ENCODE peak calls at places on chromosomes 1 and 21, in ten cellular contexts. One of them, this sample, is unnamed.
A peak's percentile ranks its signal among the peaks of the same experiment; 100 is the strongest.

GRCh38 chr1:229097356-229097755 is 173.6 kb upstream of the RAB4A start:
- DNase-seq in RWPE2: no peak
- DNase-seq in OCI-M1: no peak
- DNase-seq in activated CD4-positive, alpha-beta T cell treated with anti-CD3 and anti-CD28 coated beads, Interleukin-2, amount 10 ng/mL, durations not matched to agents 7 days and 5 days: no peak
- DNase-seq in activated T-helper 1 cell treated with anti-CD3 and anti-CD28 coated beads, Interleukin-2, amount 50 U/mL, for 16 hours: no peak
- DNase-seq in posterior cingulate gyrus: no peak
- DNase-seq in hepatic stellate cell: no peak
- DNase-seq in AG08395: no peak
- DNase-seq in fibroblast of the aortic adventitia: no peak
- DNase-seq in anterior cingulate cortex: no peak
- DNase-seq in this sample: no peak

GRCh38 chr21:44925027-44925755 is 4.5 kb upstream of the ITGB2 start:
- DNase-seq in RWPE2: no peak
- DNase-seq in OCI-M1: peak; percentile 67
- DNase-seq in activated CD4-positive, alpha-beta T cell treated with anti-CD3 and anti-CD28 coated beads, Interleukin-2, amount 10 ng/mL, durations not matched to agents 7 days and 5 days: peak; percentile 47
- DNase-seq in activated T-helper 1 cell treated with anti-CD3 and anti-CD28 coated beads, Interleukin-2, amount 50 U/mL, for 16 hours: no peak
- DNase-seq in posterior cingulate gyrus: no peak
- DNase-seq in hepatic stellate cell: peak; percentile 36
- DNase-seq in AG08395: peak; percentile 54
- DNase-seq in fibroblast of the aortic adventitia: peak; percentile 84
- DNase-seq in anterior cingulate cortex: no peak
- DNase-seq in this sample: no peak

GRCh38 chr1:6511056-6511455 is 19.6 kb upstream of the PLEKHG5 start:
- DNase-seq in RWPE2: no peak
- DNase-seq in OCI-M1: no peak
- DNase-seq in activated CD4-positive, alpha-beta T cell treated with anti-CD3 and anti-CD28 coated beads, Interleukin-2, amount 10 ng/mL, durations not matched to agents 7 days and 5 days: no peak
- DNase-seq in activated T-helper 1 cell treated with anti-CD3 and anti-CD28 coated beads, Interleukin-2, amount 50 U/mL, for 16 hours: no peak
- DNase-seq in posterior cingulate gyrus: no peak
- DNase-seq in hepatic stellate cell: no peak
- DNase-seq in AG08395: no peak
- DNase-seq in fibroblast of the aortic adventitia: no peak
- DNase-seq in anterior cingulate cortex: no peak
- DNase-seq in this sample: no peak

GRCh38 chr1:154344977-154345837 is 19.9 kb downstream of the ATP8B2 start:
- DNase-seq in RWPE2: no peak
- DNase-seq in OCI-M1: peak; percentile 80
- DNase-seq in activated CD4-positive, alpha-beta T cell treated with anti-CD3 and anti-CD28 coated beads, Interleukin-2, amount 10 ng/mL, durations not matched to agents 7 days and 5 days: peak; percentile 78
- DNase-seq in activated T-helper 1 cell treated with anti-CD3 and anti-CD28 coated beads, Interleukin-2, amount 50 U/mL, for 16 hours: peak; percentile 54
- DNase-seq in posterior cingulate gyrus: no peak
- DNase-seq in hepatic stellate cell: peak; percentile 58
- DNase-seq in AG08395: peak; percentile 49
- DNase-seq in fibroblast of the aortic adventitia: peak; percentile 55
- DNase-seq in anterior cingulate cortex: no peak
- DNase-seq in this sample: no peak

GRCh38 chr1:67683736-67684525 is 1.1 kb upstream of the GADD45A start:
- DNase-seq in RWPE2: no peak
- DNase-seq in OCI-M1: peak; percentile 59
- DNase-seq in activated CD4-positive, alpha-beta T cell treated with anti-CD3 and anti-CD28 coated beads, Interleukin-2, amount 10 ng/mL, durations not matched to agents 7 days and 5 days: no peak
- DNase-seq in activated T-helper 1 cell treated with anti-CD3 and anti-CD28 coated beads, Interleukin-2, amount 50 U/mL, for 16 hours: peak; percentile 8
- DNase-seq in posterior cingulate gyrus: no peak
- DNase-seq in hepatic stellate cell: no peak
- DNase-seq in AG08395: no peak
- DNase-seq in fibroblast of the aortic adventitia: peak; percentile 47
- DNase-seq in anterior cingulate cortex: no peak
- DNase-seq in this sample: no peak

GRCh38 chr1:30977105-30977504 is 68.5 kb upstream of the SDC3 start:
- DNase-seq in RWPE2: no peak
- DNase-seq in OCI-M1: no peak
- DNase-seq in activated CD4-positive, alpha-beta T cell treated with anti-CD3 and anti-CD28 coated beads, Interleukin-2, amount 10 ng/mL, durations not matched to agents 7 days and 5 days: no peak
- DNase-seq in activated T-helper 1 cell treated with anti-CD3 and anti-CD28 coated beads, Interleukin-2, amount 50 U/mL, for 16 hours: no peak
- DNase-seq in posterior cingulate gyrus: no peak
- DNase-seq in hepatic stellate cell: peak; percentile 7
- DNase-seq in AG08395: peak; percentile 14
- DNase-seq in fibroblast of the aortic adventitia: peak; percentile 34
- DNase-seq in anterior cingulate cortex: no peak
- DNase-seq in this sample: no peak

GRCh38 chr21:37380349-37381323 is 14.1 kb downstream of the DYRK1A start:
- DNase-seq in RWPE2: no peak
- DNase-seq in OCI-M1: peak; percentile 37
- DNase-seq in activated CD4-positive, alpha-beta T cell treated with anti-CD3 and anti-CD28 coated beads, Interleukin-2, amount 10 ng/mL, durations not matched to agents 7 days and 5 days: no peak
- DNase-seq in activated T-helper 1 cell treated with anti-CD3 and anti-CD28 coated beads, Interleukin-2, amount 50 U/mL, for 16 hours: no peak
- DNase-seq in posterior cingulate gyrus: no peak
- DNase-seq in hepatic stellate cell: no peak
- DNase-seq in AG08395: no peak
- DNase-seq in fibroblast of the aortic adventitia: no peak
- DNase-seq in anterior cingulate cortex: no peak
- DNase-seq in this sample: no peak

GRCh38 chr21:38240121-38240520 is 16.7 kb upstream of the KCNJ15 start:
- DNase-seq in RWPE2: no peak
- DNase-seq in OCI-M1: no peak
- DNase-seq in activated CD4-positive, alpha-beta T cell treated with anti-CD3 and anti-CD28 coated beads, Interleukin-2, amount 10 ng/mL, durations not matched to agents 7 days and 5 days: no peak
- DNase-seq in activated T-helper 1 cell treated with anti-CD3 and anti-CD28 coated beads, Interleukin-2, amount 50 U/mL, for 16 hours: no peak
- DNase-seq in posterior cingulate gyrus: no peak
- DNase-seq in hepatic stellate cell: no peak
- DNase-seq in AG08395: no peak
- DNase-seq in fibroblast of the aortic adventitia: no peak
- DNase-seq in anterior cingulate cortex: no peak
- DNase-seq in this sample: no peak

GRCh38 chr1:81681570-81681969 is 119.2 kb upstream of the ADGRL2 start:
- DNase-seq in RWPE2: no peak
- DNase-seq in OCI-M1: no peak
- DNase-seq in activated CD4-positive, alpha-beta T cell treated with anti-CD3 and anti-CD28 coated beads, Interleukin-2, amount 10 ng/mL, durations not matched to agents 7 days and 5 days: no peak
- DNase-seq in activated T-helper 1 cell treated with anti-CD3 and anti-CD28 coated beads, Interleukin-2, amount 50 U/mL, for 16 hours: no peak
- DNase-seq in posterior cingulate gyrus: no peak
- DNase-seq in hepatic stellate cell: no peak
- DNase-seq in AG08395: no peak
- DNase-seq in fibroblast of the aortic adventitia: peak; percentile 75
- DNase-seq in anterior cingulate cortex: no peak
- DNase-seq in this sample: no peak

GRCh38 chr1:60367522-60367921 is 294.0 kb upstream of the C1orf87 start:
- DNase-seq in RWPE2: no peak
- DNase-seq in OCI-M1: no peak
- DNase-seq in activated CD4-positive, alpha-beta T cell treated with anti-CD3 and anti-CD28 coated beads, Interleukin-2, amount 10 ng/mL, durations not matched to agents 7 days and 5 days: no peak
- DNase-seq in activated T-helper 1 cell treated with anti-CD3 and anti-CD28 coated beads, Interleukin-2, amount 50 U/mL, for 16 hours: no peak
- DNase-seq in posterior cingulate gyrus: peak; percentile 10
- DNase-seq in hepatic stellate cell: no peak
- DNase-seq in AG08395: no peak
- DNase-seq in fibroblast of the aortic adventitia: no peak
- DNase-seq in anterior cingulate cortex: no peak
- DNase-seq in this sample: no peak

GRCh38 chr1:178509608-178510007 is 3.3 kb upstream of the TEX35 start:
- DNase-seq in RWPE2: peak; percentile 7
- DNase-seq in OCI-M1: no peak
- DNase-seq in activated CD4-positive, alpha-beta T cell treated with anti-CD3 and anti-CD28 coated beads, Interleukin-2, amount 10 ng/mL, durations not matched to agents 7 days and 5 days: no peak
- DNase-seq in activated T-helper 1 cell treated with anti-CD3 and anti-CD28 coated beads, Interleukin-2, amount 50 U/mL, for 16 hours: no peak
- DNase-seq in posterior cingulate gyrus: no peak
- DNase-seq in hepatic stellate cell: no peak
- DNase-seq in AG08395: no peak
- DNase-seq in fibroblast of the aortic adventitia: no peak
- DNase-seq in anterior cingulate cortex: no peak
- DNase-seq in this sample: no peak

GRCh38 chr1:29156543-29157268 is 25.0 kb downstream of the SRSF4 start:
- DNase-seq in RWPE2: no peak
- DNase-seq in OCI-M1: peak; percentile 97
- DNase-seq in activated CD4-positive, alpha-beta T cell treated with anti-CD3 and anti-CD28 coated beads, Interleukin-2, amount 10 ng/mL, durations not matched to agents 7 days and 5 days: no peak
- DNase-seq in activated T-helper 1 cell treated with anti-CD3 and anti-CD28 coated beads, Interleukin-2, amount 50 U/mL, for 16 hours: no peak
- DNase-seq in posterior cingulate gyrus: no peak
- DNase-seq in hepatic stellate cell: no peak
- DNase-seq in AG08395: no peak
- DNase-seq in fibroblast of the aortic adventitia: peak; percentile 48
- DNase-seq in anterior cingulate cortex: no peak
- DNase-seq in this sample: no peak

GRCh38 chr1:117366281-117366981 is 818 bp upstream of the MAN1A2 start:
- DNase-seq in RWPE2: peak; percentile 59
- DNase-seq in OCI-M1: peak; percentile 85
- DNase-seq in activated CD4-positive, alpha-beta T cell treated with anti-CD3 and anti-CD28 coated beads, Interleukin-2, amount 10 ng/mL, durations not matched to agents 7 days and 5 days: peak; percentile 76
- DNase-seq in activated T-helper 1 cell treated with anti-CD3 and anti-CD28 coated beads, Interleukin-2, amount 50 U/mL, for 16 hours: peak; percentile 74
- DNase-seq in posterior cingulate gyrus: peak; percentile 72
- DNase-seq in hepatic stellate cell: peak; percentile 92
- DNase-seq in AG08395: peak; percentile 97
- DNase-seq in fibroblast of the aortic adventitia: peak; percentile 67
- DNase-seq in anterior cingulate cortex: peak; percentile 36
- DNase-seq in this sample: peak; percentile 83

GRCh38 chr1:58432813-58433668 is 113.5 kb downstream of the OMA1 start:
- DNase-seq in RWPE2: no peak
- DNase-seq in OCI-M1: no peak
- DNase-seq in activated CD4-positive, alpha-beta T cell treated with anti-CD3 and anti-CD28 coated beads, Interleukin-2, amount 10 ng/mL, durations not matched to agents 7 days and 5 days: no peak
- DNase-seq in activated T-helper 1 cell treated with anti-CD3 and anti-CD28 coated beads, Interleukin-2, amount 50 U/mL, for 16 hours: no peak
- DNase-seq in posterior cingulate gyrus: peak; percentile 40
- DNase-seq in hepatic stellate cell: peak; percentile 51
- DNase-seq in AG08395: peak; percentile 92
- DNase-seq in fibroblast of the aortic adventitia: peak; percentile 31
- DNase-seq in anterior cingulate cortex: no peak
- DNase-seq in this sample: peak; percentile 25

GRCh38 chr21:28975401-28975800 is 17.3 kb downstream of the LTN1 start:
- DNase-seq in RWPE2: no peak
- DNase-seq in OCI-M1: no peak
- DNase-seq in activated CD4-positive, alpha-beta T cell treated with anti-CD3 and anti-CD28 coated beads, Interleukin-2, amount 10 ng/mL, durations not matched to agents 7 days and 5 days: no peak
- DNase-seq in activated T-helper 1 cell treated with anti-CD3 and anti-CD28 coated beads, Interleukin-2, amount 50 U/mL, for 16 hours: no peak
- DNase-seq in posterior cingulate gyrus: no peak
- DNase-seq in hepatic stellate cell: no peak
- DNase-seq in AG08395: peak; percentile 49
- DNase-seq in fibroblast of the aortic adventitia: peak; percentile 18
- DNase-seq in anterior cingulate cortex: no peak
- DNase-seq in this sample: no peak

GRCh38 chr21:34688715-34689114 is 19.9 kb downstream of the CLIC6 start:
- DNase-seq in RWPE2: no peak
- DNase-seq in OCI-M1: no peak
- DNase-seq in activated CD4-positive, alpha-beta T cell treated with anti-CD3 and anti-CD28 coated beads, Interleukin-2, amount 10 ng/mL, durations not matched to agents 7 days and 5 days: no peak
- DNase-seq in activated T-helper 1 cell treated with anti-CD3 and anti-CD28 coated beads, Interleukin-2, amount 50 U/mL, for 16 hours: no peak
- DNase-seq in posterior cingulate gyrus: no peak
- DNase-seq in hepatic stellate cell: no peak
- DNase-seq in AG08395: no peak
- DNase-seq in fibroblast of the aortic adventitia: no peak
- DNase-seq in anterior cingulate cortex: no peak
- DNase-seq in this sample: no peak

GRCh38 chr1:91851130-91852010 is 34.6 kb downstream of the TGFBR3 start:
- DNase-seq in RWPE2: peak; percentile 72
- DNase-seq in OCI-M1: peak; percentile 17
- DNase-seq in activated CD4-positive, alpha-beta T cell treated with anti-CD3 and anti-CD28 coated beads, Interleukin-2, amount 10 ng/mL, durations not matched to agents 7 days and 5 days: no peak
- DNase-seq in activated T-helper 1 cell treated with anti-CD3 and anti-CD28 coated beads, Interleukin-2, amount 50 U/mL, for 16 hours: no peak
- DNase-seq in posterior cingulate gyrus: peak; percentile 22
- DNase-seq in hepatic stellate cell: peak; percentile 87
- DNase-seq in AG08395: peak; percentile 82
- DNase-seq in fibroblast of the aortic adventitia: peak; percentile 97
- DNase-seq in anterior cingulate cortex: peak; percentile 7
- DNase-seq in this sample: peak; percentile 97

GRCh38 chr21:41671859-41672542 is 94.9 kb downstream of the RIPK4 start:
- DNase-seq in RWPE2: no peak
- DNase-seq in OCI-M1: no peak
- DNase-seq in activated CD4-positive, alpha-beta T cell treated with anti-CD3 and anti-CD28 coated beads, Interleukin-2, amount 10 ng/mL, durations not matched to agents 7 days and 5 days: peak; percentile 29
- DNase-seq in activated T-helper 1 cell treated with anti-CD3 and anti-CD28 coated beads, Interleukin-2, amount 50 U/mL, for 16 hours: no peak
- DNase-seq in posterior cingulate gyrus: no peak
- DNase-seq in hepatic stellate cell: no peak
- DNase-seq in AG08395: no peak
- DNase-seq in fibroblast of the aortic adventitia: no peak
- DNase-seq in anterior cingulate cortex: no peak
- DNase-seq in this sample: no peak

GRCh38 chr1:69230223-69230622 is 337.5 kb upstream of the LRRC7 start:
- DNase-seq in RWPE2: no peak
- DNase-seq in OCI-M1: no peak
- DNase-seq in activated CD4-positive, alpha-beta T cell treated with anti-CD3 and anti-CD28 coated beads, Interleukin-2, amount 10 ng/mL, durations not matched to agents 7 days and 5 days: no peak
- DNase-seq in activated T-helper 1 cell treated with anti-CD3 and anti-CD28 coated beads, Interleukin-2, amount 50 U/mL, for 16 hours: no peak
- DNase-seq in posterior cingulate gyrus: no peak
- DNase-seq in hepatic stellate cell: no peak
- DNase-seq in AG08395: no peak
- DNase-seq in fibroblast of the aortic adventitia: no peak
- DNase-seq in anterior cingulate cortex: no peak
- DNase-seq in this sample: no peak

GRCh38 chr1:67575861-67576260 is 109.1 kb upstream of the GADD45A start:
- DNase-seq in RWPE2: peak; percentile 77
- DNase-seq in OCI-M1: no peak
- DNase-seq in activated CD4-positive, alpha-beta T cell treated with anti-CD3 and anti-CD28 coated beads, Interleukin-2, amount 10 ng/mL, durations not matched to agents 7 days and 5 days: no peak
- DNase-seq in activated T-helper 1 cell treated with anti-CD3 and anti-CD28 coated beads, Interleukin-2, amount 50 U/mL, for 16 hours: no peak
- DNase-seq in posterior cingulate gyrus: no peak
- DNase-seq in hepatic stellate cell: peak; percentile 71
- DNase-seq in AG08395: peak; percentile 80
- DNase-seq in fibroblast of the aortic adventitia: peak; percentile 90
- DNase-seq in anterior cingulate cortex: no peak
- DNase-seq in this sample: no peak

This sample was measured in uterus.